ENCODE peak calls at places on chromosome 1, in eight cellular contexts. D is body of pancreas, A is heart left ventricle, U is esophagus squamous epithelium, K is IMR-90, W is transverse colon, R is ovary, I is breast epithelium. X is an unnamed sample.

GRCh38 chr1:37274896-37275631 is 199.3 kb upstream of the ZC3H12A start:
- DNase-seq in U (no peak), K (no peak), I (no peak), R (no peak), A (no peak), W (no peak), D (no peak), X (no peak)

GRCh38 chr1:201145132-201145531 is 9.1 kb downstream of the TMEM9 start:
- DNase-seq in I (no peak), D (no peak), W (no peak), A (no peak), K (no peak), R (no peak), U (no peak), X (no peak)

GRCh38 chr1:234755449-234755863 is 145.5 kb upstream of the IRF2BP2 start:
- DNase-seq in R (peak), D (peak), K (peak), I (peak), U (no peak), W (peak), A (peak), X (peak)

GRCh38 chr1:223156343-223156742 is 13.3 kb upstream of the TLR5 start:
- DNase-seq in U (no peak), I (no peak), D (no peak), A (no peak), R (no peak), K (no peak), W (no peak), X (no peak)

GRCh38 chr1:184152502-184152901 is 101.0 kb downstream of the TSEN15 start:
- DNase-seq in I (no peak), W (peak), K (peak), R (peak), D (no peak), A (peak), U (no peak), X (no peak)

GRCh38 chr1:184035719-184036516 is 1.6 kb downstream of the COLGALT2 start:
- DNase-seq in R (no peak), D (no peak), A (no peak), I (no peak), W (no peak), K (no peak), U (no peak), X (no peak)

GRCh38 chr1:155858805-155859233 is 548 bp upstream of the SYT11 start:
- DNase-seq in D (no peak), R (peak), U (no peak), W (peak), K (no peak), A (no peak), I (no peak), X (peak)

GRCh38 chr1:23555225-23555801 is 4.0 kb downstream of the ID3 start:
- DNase-seq in D (peak), U (no peak), R (peak), W (peak), K (peak), A (peak), I (no peak), X (no peak)

GRCh38 chr1:151499355-151499754 is 11.8 kb upstream of the CGN start:
- DNase-seq in D (no peak), U (no peak), A (no peak), K (no peak), I (no peak), R (no peak), W (peak), X (no peak)

GRCh38 chr1:151502035-151502728 is 9.0 kb upstream of the CGN start:
- DNase-seq in I (no peak), U (no peak), A (no peak), W (no peak), K (no peak), R (no peak), D (no peak), X (no peak)

GRCh38 chr1:151502859-151503509 is 8.2 kb upstream of the CGN start:
- DNase-seq in K (no peak), I (no peak), D (no peak), A (no peak), W (no peak), R (no peak), U (no peak), X (no peak)

GRCh38 chr1:151499930-151500329 is 11.3 kb upstream of the CGN start:
- DNase-seq in R (no peak), I (no peak), W (no peak), D (no peak), U (no peak), K (no peak), A (no peak), X (no peak)

GRCh38 chr1:151501474-151501873 is 9.7 kb upstream of the CGN start:
- DNase-seq in W (peak), D (peak), A (no peak), K (no peak), I (no peak), U (no peak), R (no peak), X (no peak)
- TF ChIP-seq CTCF in W (peak), D (no peak), A (no peak), K (no peak), I (no peak), U (no peak), R (no peak), X (no peak)

GRCh38 chr1:221227460-221227859 is 348.2 kb downstream of the HLX start:
- DNase-seq in W (no peak), A (no peak), D (no peak), I (no peak), U (no peak), K (no peak), R (no peak), X (no peak)

GRCh38 chr1:221227872-221228337 is 348.7 kb downstream of the HLX start:
- DNase-seq in D (no peak), A (no peak), I (no peak), W (no peak), U (no peak), K (no peak), R (no peak), X (no peak)

GRCh38 chr1:221228594-221228993 is 349.4 kb downstream of the HLX start:
- DNase-seq in K (no peak), D (no peak), W (no peak), U (no peak), I (no peak), R (no peak), A (no peak), X (no peak)

GRCh38 chr1:221223281-221223680 is 344.0 kb downstream of the HLX start:
- DNase-seq in R (no peak), D (no peak), I (no peak), A (no peak), K (no peak), U (no peak), W (no peak), X (no peak)
- TF ChIP-seq POLR2A in R (no peak), D (no peak), I (no peak), A (no peak), K (no peak), U (no peak), W (no peak), X (no peak)

GRCh38 chr1:6496890-6497214 is 5.4 kb upstream of the PLEKHG5 start:
- DNase-seq in I (no peak), R (no peak), K (no peak), D (no peak), U (no peak), W (no peak), A (no peak), X (no peak)

GRCh38 chr1:6496360-6496704 is 4.9 kb upstream of the PLEKHG5 start:
- DNase-seq in U (no peak), R (no peak), D (no peak), K (no peak), I (no peak), W (no peak), A (no peak), X (no peak)

GRCh38 chr1:6494627-6495026 is 3.2 kb upstream of the PLEKHG5 start:
- DNase-seq in K (no peak), R (no peak), W (no peak), I (no peak), D (no peak), A (peak), U (no peak), X (no peak)

GRCh38 chr1:6495540-6496359 is 4.3 kb upstream of the PLEKHG5 start:
- DNase-seq in A (no peak), W (no peak), D (no peak), I (no peak), R (no peak), K (no peak), U (no peak), X (no peak)

DNA sequence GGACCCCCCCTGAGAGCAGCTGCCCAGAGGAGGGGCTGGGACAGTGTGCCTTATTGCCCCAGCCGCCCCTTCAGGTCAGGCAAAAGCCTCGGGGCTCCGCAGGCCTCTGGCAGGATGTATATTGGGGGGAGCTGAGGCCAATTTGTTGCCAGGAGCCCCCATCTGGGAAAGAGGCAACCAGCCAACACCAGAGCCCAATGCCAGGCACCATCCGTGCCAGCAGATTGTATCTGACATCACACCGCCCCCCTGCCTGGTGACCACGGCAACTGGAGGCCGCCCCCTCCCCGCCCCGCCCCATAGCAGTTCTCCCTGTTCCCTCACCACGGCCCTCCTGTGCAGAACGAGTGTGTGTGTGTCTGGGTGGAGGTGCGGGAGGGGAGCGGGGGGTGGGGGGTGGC is 3.6 kb upstream of the PLEKHG5 start:
- DNase-seq in W (no peak), A (no peak), R (no peak), K (no peak), I (no peak), U (no peak), D (no peak), X (no peak)
- H3K27ac ChIP-seq in W (no peak), A (peak), R (no peak), K (no peak), I (peak), U (no peak), D (no peak), X (peak)

DNA sequence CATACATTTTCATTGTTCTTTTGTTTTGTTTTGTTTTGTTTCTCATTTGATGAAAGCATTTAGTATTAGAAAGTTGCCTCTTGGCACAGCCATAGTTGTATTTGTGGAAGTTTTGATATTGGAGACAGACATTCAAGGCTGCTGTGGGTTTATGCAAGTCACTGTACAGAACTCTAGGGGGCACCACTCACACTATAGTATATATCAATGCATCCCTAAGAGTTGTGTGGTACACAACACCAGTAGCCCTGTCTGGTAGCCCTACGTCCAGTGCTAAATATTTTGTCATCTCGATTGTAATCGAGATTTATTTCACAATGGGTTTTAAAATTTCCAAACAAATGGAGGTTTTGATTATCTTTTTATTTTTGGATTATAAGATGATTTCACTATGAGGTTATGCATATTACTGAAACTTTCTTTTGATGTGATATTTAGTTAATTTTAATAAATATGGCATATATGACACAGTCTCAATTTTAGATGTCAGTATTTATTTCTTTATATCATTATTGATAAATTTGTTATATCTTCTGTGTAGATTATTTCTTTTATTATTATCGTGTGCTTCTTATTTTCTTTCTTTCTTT is 112.2 kb downstream of the NR5A2 start:
- DNase-seq in W (no peak), R (no peak), A (no peak), I (no peak), K (peak), D (no peak), U (no peak), X (no peak)
- TF ChIP-seq CTCF in W (peak), R (no peak), A (peak), I (no peak), K (peak), D (no peak), U (peak), X (peak)

GRCh38 chr1:84478876-84479868 is at the start of gene RPF1:
- DNase-seq in K (peak), A (peak), I (peak), D (peak), W (peak), U (peak), R (peak), X (peak)
- TF ChIP-seq POLR2A in K (peak), A (peak), I (peak), D (no peak), W (peak), U (no peak), R (peak), X (peak)

GRCh38 chr1:26863677-26864060 is 720 bp downstream of the SFN start:
- DNase-seq in W (no peak), K (no peak), I (no peak), U (no peak), A (no peak), D (no peak), R (no peak), X (no peak)
- H3K27ac ChIP-seq in W (peak), K (no peak), I (peak), U (peak), A (no peak), D (no peak), R (no peak), X (peak)

X was measured in tibial nerve.